ENCODE peak calls at places on chromosomes 12 and 14, in nine cellular contexts. E is H9; Q is mucosa of descending colon; F is mesothelial cell of epicardium; R is activated B cell treated with CpG ODN at 0.5 μM for 24 hours; Z is CD8-positive, alpha-beta T cell; U is suprapubic skin; O is H1; A is ovary. N is an unnamed sample.

GRCh38 chr14:69695664-69696527 is 71.0 kb upstream of the SRSF5 start:
- DNase-seq in U (no peak), E (no peak), R (no peak), A (peak; percentile 38), Q (peak; percentile 77), O (no peak), F (no peak), Z (no peak), N (peak; percentile 76)

GRCh38 chr12:52539024-52539820 is 13.7 kb downstream of the KRT71 start:
- DNase-seq in O (no peak), F (no peak), R (no peak), Z (no peak), U (no peak), Q (no peak), E (no peak), A (no peak), N (no peak)

GRCh38 chr12:99087278-99087677 is 442.2 kb downstream of the APAF1 start:
- DNase-seq in U (no peak), R (no peak), O (peak; percentile 7), A (no peak), Q (no peak), Z (no peak), F (no peak), E (no peak), N (no peak)

GRCh38 chr14:64915797-64916196 is 1.5 kb downstream of the CHURC1 start:
- DNase-seq in R (no peak), U (no peak), Q (no peak), Z (no peak), O (no peak), E (no peak), A (no peak), F (no peak), N (no peak)

GRCh38 chr12:11749943-11750690 is 100.6 kb downstream of the ETV6 start:
- DNase-seq in R (no peak), Q (no peak), A (no peak), U (no peak), F (no peak), O (no peak), Z (no peak), E (no peak), N (no peak)

GRCh38 chr12:80943345-80943744 is 5.6 kb upstream of the LIN7A start:
- DNase-seq in Q (no peak), F (no peak), U (no peak), A (no peak), Z (no peak), E (no peak), O (no peak), R (no peak), N (no peak)

GRCh38 chr12:55996201-55996714 is 818 bp upstream of the SUOX start:
- DNase-seq in E (peak; percentile 48), F (peak; percentile 48), Q (peak; percentile 51), Z (peak; percentile 51), A (peak; percentile 35), U (no peak), O (no peak), R (no peak), N (peak; percentile 67)

GRCh38 chr12:76085159-76085868 is 829 bp upstream of the NAP1L1 start:
- DNase-seq in F (no peak), Q (no peak), E (no peak), A (no peak), O (no peak), Z (peak; percentile 52), R (no peak), U (no peak), N (no peak)

GRCh38 chr12:98317939-98318899 is 197.2 kb upstream of the TMPO start:
- DNase-seq in Z (no peak), F (no peak), E (no peak), U (no peak), R (no peak), Q (no peak), A (no peak), O (no peak), N (no peak)

GRCh38 chr12:124057691-124058090 is 84.7 kb downstream of the ZNF664 start:
- DNase-seq in Z (no peak), F (no peak), A (no peak), R (no peak), O (no peak), U (no peak), E (no peak), Q (no peak), N (no peak)

GRCh38 chr14:101223147-101223546 is 319.6 kb upstream of the RTL1 start:
- DNase-seq in U (no peak), A (no peak), R (no peak), O (peak; percentile 39), F (peak; percentile 10), Z (no peak), E (peak; percentile 62), Q (no peak), N (no peak)

GRCh38 chr12:113756609-113757008 is 209.5 kb downstream of the RBM19 start:
- DNase-seq in A (no peak), Q (no peak), Z (no peak), U (no peak), R (no peak), O (no peak), F (no peak), E (no peak), N (no peak)

GRCh38 chr12:113758165-113758924 is 207.8 kb downstream of the RBM19 start:
- DNase-seq in O (no peak), A (no peak), Q (no peak), F (no peak), R (no peak), U (no peak), E (no peak), Z (no peak), N (no peak)

GRCh38 chr12:113755098-113755497 is 211.0 kb downstream of the RBM19 start:
- DNase-seq in F (no peak), Z (no peak), O (no peak), Q (no peak), E (no peak), R (no peak), U (no peak), A (no peak), N (no peak)

GRCh38 chr12:113759135-113759534 is 207.0 kb downstream of the RBM19 start:
- DNase-seq in O (no peak), R (no peak), A (no peak), Z (no peak), F (no peak), Q (no peak), U (no peak), E (no peak), N (no peak)

GRCh38 chr12:113757223-113758002 is 208.7 kb downstream of the RBM19 start:
- DNase-seq in R (no peak), E (peak; percentile 53), O (no peak), Q (no peak), U (no peak), Z (no peak), F (no peak), A (no peak), N (no peak)
- TF ChIP-seq CTCF in R (no peak), E (peak; percentile 40), O (no peak), Q (no peak), U (no peak), Z (no peak), F (no peak), A (no peak), N (no peak)

DNA sequence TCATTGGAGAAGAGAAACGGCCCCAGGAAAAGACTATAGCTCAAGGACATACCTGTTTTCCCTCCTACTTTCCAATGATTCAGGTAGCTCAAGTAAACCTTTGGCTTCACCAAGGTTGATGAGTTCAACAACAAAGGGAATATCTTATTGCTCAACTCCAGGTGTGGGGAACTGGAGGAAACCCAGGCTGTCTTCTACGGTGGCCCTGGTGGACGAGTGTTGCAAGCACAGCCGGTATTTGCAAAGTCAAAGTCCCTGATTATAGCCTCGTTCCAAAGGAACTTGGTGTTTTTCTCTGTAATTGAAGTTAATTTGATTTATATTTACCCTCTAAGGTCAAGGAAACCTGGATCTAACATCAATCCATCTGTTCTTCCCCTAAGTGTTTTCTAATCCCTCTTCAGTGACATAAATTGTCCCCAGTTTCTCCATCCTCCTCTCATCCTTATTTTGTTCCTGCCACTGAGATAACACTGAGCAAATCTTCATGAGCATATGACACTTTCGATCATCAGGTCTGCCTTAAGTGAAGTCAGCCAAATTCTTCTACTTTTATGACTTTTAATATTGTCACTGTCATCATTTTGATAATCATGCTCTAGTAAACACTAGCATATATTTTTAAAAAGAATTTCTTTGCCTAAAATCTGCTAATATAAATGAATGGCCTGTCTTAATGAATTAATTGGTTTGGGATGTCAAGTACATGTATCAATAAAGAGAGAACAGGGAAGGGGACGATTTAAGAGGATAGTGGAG is 174.6 kb upstream of the TBX3 start:
- DNase-seq in F (no peak), U (no peak), Z (no peak), R (no peak), A (no peak), E (peak; percentile 60), O (no peak), Q (no peak), N (peak; percentile 29)
- TF ChIP-seq CTCF in F (peak; percentile 22), U (no peak), Z (no peak), R (no peak), A (no peak), E (peak; percentile 68), O (peak; percentile 67), Q (no peak), N (no peak)

GRCh38 chr12:54012631-54013398 is 4.0 kb downstream of the HOXC8 start:
- DNase-seq in F (no peak), A (no peak), U (no peak), R (no peak), Q (no peak), Z (no peak), O (no peak), E (no peak), N (no peak)
- TF ChIP-seq CTCF in F (no peak), A (no peak), U (no peak), R (no peak), Q (no peak), Z (no peak), O (peak; percentile 8), E (no peak), N (no peak)

DNA sequence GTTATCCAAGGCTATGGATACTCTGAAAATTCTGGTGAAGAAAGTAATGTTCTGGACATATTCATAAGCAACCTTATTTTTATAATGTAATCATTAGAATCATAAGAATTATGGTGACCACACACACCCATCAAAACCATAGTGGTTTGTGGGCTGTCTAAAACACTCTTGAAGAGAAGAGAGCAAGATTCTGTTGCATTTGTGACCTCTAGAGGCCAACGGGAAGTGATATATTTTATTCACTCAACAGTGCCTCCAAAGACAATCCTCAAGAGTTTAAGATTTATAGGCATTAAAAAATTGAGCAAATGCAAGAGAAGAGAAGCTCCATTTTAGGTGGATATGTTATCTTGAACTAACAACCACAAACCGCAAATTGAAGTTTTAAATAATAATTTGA is 68.5 kb upstream of the LGR5 start:
- DNase-seq in O (no peak), R (no peak), F (no peak), Z (no peak), A (no peak), E (no peak), Q (no peak), U (no peak), N (no peak)
- TF ChIP-seq CTCF in O (no peak), R (no peak), F (no peak), Z (no peak), A (no peak), E (peak; percentile 44), Q (no peak), U (no peak), N (no peak)

DNA sequence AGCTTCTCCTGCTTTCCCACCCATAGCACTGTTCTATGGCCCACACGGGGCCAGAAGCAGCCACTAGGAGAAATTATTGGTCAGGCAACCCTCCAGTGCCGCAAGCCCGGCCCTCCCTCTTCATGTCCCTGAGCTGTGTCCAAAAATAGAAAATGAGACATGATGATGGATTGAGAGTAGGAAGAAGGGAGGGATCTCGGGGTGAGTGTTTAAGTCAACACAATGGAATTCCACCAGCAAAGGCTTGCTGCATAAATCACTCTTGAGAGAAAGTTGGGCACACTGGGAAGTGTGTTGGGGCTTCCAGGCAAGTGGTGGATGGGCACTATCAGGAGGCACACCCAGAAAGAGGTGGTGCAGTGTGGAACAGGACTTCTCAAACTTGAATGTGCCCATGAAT is 94.2 kb downstream of the LLPH start:
- DNase-seq in F (no peak), A (no peak), Z (no peak), Q (no peak), R (no peak), U (no peak), E (no peak), O (no peak), N (no peak)
- TF ChIP-seq CTCF in F (no peak), A (no peak), Z (no peak), Q (no peak), R (no peak), U (no peak), E (no peak), O (no peak), N (no peak)

N was measured in transverse colon.